ENCODE peak calls at places on chromosomes 12 and 14, in eight cellular contexts. W is K562, D is IMR-90, T is HCT116, U is A549, O is GM12878, F is HepG2, Y is H1. H is an unnamed sample.

GRCh38 chr12:107042801-107043200 is 50.5 kb downstream of the CRY1 start:
- DNase-seq in W (no peak), D (no peak), T (no peak), U (no peak), O (no peak), F (no peak), Y (no peak), H (no peak)

GRCh38 chr14:89681086-89682018 is 264.3 kb upstream of the FOXN3 start:
- DNase-seq in W (no peak), D (no peak), T (no peak), U (no peak), O (peak; percentile 73), F (no peak), Y (no peak), H (no peak)

GRCh38 chr14:77641534-77642341 is 25.3 kb upstream of the SPTLC2 start:
- DNase-seq in W (no peak), D (peak; percentile 47), T (no peak), U (peak; percentile 27), O (peak; percentile 16), F (no peak), Y (no peak), H (no peak)

GRCh38 chr12:16609140-16609539 is 3.2 kb upstream of the LMO3 start:
- DNase-seq in W (no peak), D (no peak), T (no peak), U (no peak), O (no peak), F (no peak), Y (no peak), H (no peak)

GRCh38 chr14:34403646-34404045 is 58.4 kb downstream of the SPTSSA start:
- DNase-seq in W (no peak), D (no peak), T (no peak), U (no peak), O (no peak), F (no peak), Y (no peak), H (no peak)

GRCh38 chr14:78606111-78606510 is 435.9 kb downstream of the NRXN3 start:
- DNase-seq in W (no peak), D (peak; percentile 75), T (no peak), U (no peak), O (no peak), F (no peak), Y (no peak), H (no peak)

GRCh38 chr12:66767454-66768002 is 88.7 kb upstream of the GRIP1 start:
- DNase-seq in W (no peak), D (no peak), T (no peak), U (no peak), O (no peak), F (no peak), Y (no peak), H (no peak)

GRCh38 chr12:41536813-41537490 is 348.8 kb downstream of the PDZRN4 start:
- DNase-seq in W (no peak), D (no peak), T (no peak), U (no peak), O (no peak), F (no peak), Y (no peak), H (no peak)

GRCh38 chr14:84825481-84825880 is 704.5 kb upstream of the FLRT2 start:
- DNase-seq in W (no peak), D (peak; percentile 13), T (no peak), U (no peak), O (no peak), F (no peak), Y (no peak), H (no peak)

GRCh38 chr14:77111021-77111420 is 13.0 kb downstream of the CIPC start:
- DNase-seq in W (no peak), D (no peak), T (no peak), U (no peak), O (no peak), F (no peak), Y (peak; percentile 59), H (no peak)

GRCh38 chr14:35992816-35993511 is 166.8 kb downstream of the BRMS1L start:
- DNase-seq in W (no peak), D (no peak), T (no peak), U (no peak), O (no peak), F (no peak), Y (no peak), H (no peak)

GRCh38 chr12:92721130-92721529 is 18.3 kb downstream of the PLEKHG7 start:
- DNase-seq in W (no peak), D (peak; percentile 33), T (no peak), U (no peak), O (no peak), F (no peak), Y (no peak), H (no peak)

GRCh38 chr12:53098354-53098981 is 1.0 kb downstream of the IGFBP6 start:
- DNase-seq in W (peak; percentile 62), D (peak; percentile 82), T (peak; percentile 41), U (peak; percentile 74), O (no peak), F (no peak), Y (no peak), H (no peak)

GRCh38 chr14:62894736-62895135 is 150.5 kb downstream of the KCNH5 start:
- DNase-seq in W (no peak), D (no peak), T (no peak), U (no peak), O (no peak), F (no peak), Y (no peak), H (no peak)

GRCh38 chr12:108640802-108641445 is 7.2 kb upstream of the SELPLG start:
- DNase-seq in W (peak; percentile 93), D (peak; percentile 59), T (no peak), U (no peak), O (no peak), F (no peak), Y (no peak), H (peak; percentile 58)

GRCh38 chr12:55142896-55143870 is 17.0 kb downstream of the OR9K2 start:
- DNase-seq in W (peak; percentile 72), D (peak; percentile 38), T (peak; percentile 41), U (peak; percentile 67), O (no peak), F (peak; percentile 40), Y (peak; percentile 5), H (peak; percentile 18)

GRCh38 chr12:52992699-52993557 is 13.3 kb upstream of the EIF4B start:
- DNase-seq in W (peak; percentile 75), D (peak; percentile 60), T (peak; percentile 80), U (peak; percentile 92), O (no peak), F (peak; percentile 99), Y (no peak), H (no peak)

GRCh38 chr12:120835657-120836056 is 68.5 kb downstream of the SPPL3 start:
- DNase-seq in W (no peak), D (no peak), T (no peak), U (no peak), O (no peak), F (no peak), Y (no peak), H (no peak)

GRCh38 chr14:32711103-32711680 is 227.5 kb upstream of the NPAS3 start:
- DNase-seq in W (peak; percentile 28), D (peak; percentile 14), T (peak; percentile 6), U (peak; percentile 32), O (no peak), F (peak; percentile 62), Y (no peak), H (peak; percentile 29)

GRCh38 chr12:71896171-71896570 is 42.5 kb upstream of the TPH2 start:
- DNase-seq in W (no peak), D (no peak), T (no peak), U (no peak), O (no peak), F (no peak), Y (no peak), H (no peak)

GRCh38 chr12:102816816-102817434 is 100.1 kb downstream of the PAH start:
- DNase-seq in W (peak; percentile 37), D (peak; percentile 29), T (peak; percentile 18), U (peak; percentile 50), O (no peak), F (peak; percentile 24), Y (no peak), H (peak; percentile 31)

GRCh38 chr12:69345077-69345476 is 3.1 kb upstream of the LYZ start:
- DNase-seq in W (no peak), D (no peak), T (no peak), U (no peak), O (no peak), F (no peak), Y (no peak), H (no peak)

GRCh38 chr14:80100681-80101080 is 110.6 kb downstream of the DIO2 start:
- DNase-seq in W (no peak), D (no peak), T (no peak), U (no peak), O (no peak), F (no peak), Y (no peak), H (no peak)

DNA sequence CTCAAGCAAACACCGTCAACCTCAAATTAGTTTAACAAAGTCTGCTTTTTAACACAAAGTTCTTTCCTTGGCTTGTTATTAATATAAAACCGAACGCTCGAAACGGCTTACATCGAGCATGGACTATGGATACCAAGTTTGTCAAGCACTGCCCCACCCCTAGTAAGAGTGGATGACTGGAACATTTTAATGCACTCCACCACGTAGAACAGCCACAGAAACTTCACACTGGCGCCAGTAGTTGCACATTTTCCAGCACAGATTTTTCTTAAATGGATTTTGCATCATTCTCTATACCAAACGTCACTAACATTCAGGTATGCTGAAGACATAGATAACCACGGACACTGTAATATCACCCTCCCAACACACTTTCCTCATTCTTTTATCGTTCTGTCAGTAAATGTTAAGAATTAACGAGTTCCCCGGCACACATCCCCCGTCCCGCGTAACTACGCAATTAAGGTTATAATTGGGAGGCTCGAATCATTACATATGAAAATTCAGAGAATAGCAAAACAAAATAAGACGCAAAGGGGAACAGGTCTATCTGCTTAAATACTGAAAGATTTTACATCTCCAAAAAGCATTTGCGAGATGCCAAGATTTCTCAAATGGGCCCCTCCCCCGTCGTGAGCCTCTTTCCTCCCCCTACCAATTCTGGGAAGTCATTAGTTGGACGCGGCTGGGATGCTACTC is 990 bp downstream of the FERMT2 start:
- DNase-seq in W (no peak), D (peak; percentile 46), T (no peak), U (peak; percentile 48), O (no peak), F (peak; percentile 44), Y (no peak), H (peak; percentile 36)
- TF ChIP-seq RAD21 in W (no peak), D (peak; percentile 9), T (no peak), U (no peak), O (no peak), F (peak; percentile 14), Y (no peak), H (peak; percentile 9)

GRCh38 chr12:96047151-96047620 is 11.8 kb upstream of the LTA4H start:
- DNase-seq in W (no peak), D (no peak), T (no peak), U (no peak), O (no peak), F (no peak), Y (no peak), H (no peak)
- TF ChIP-seq RAD21 in W (no peak), D (no peak), T (no peak), U (no peak), O (no peak), F (no peak), Y (no peak), H (no peak)

GRCh38 chr12:89319111-89319510 is 33.2 kb downstream of the DUSP6 start:
- DNase-seq in W (no peak), D (no peak), T (no peak), U (no peak), O (no peak), F (no peak), Y (no peak), H (no peak)
- TF ChIP-seq RAD21 in W (no peak), D (no peak), T (no peak), U (no peak), O (no peak), F (no peak), Y (no peak), H (no peak)

GRCh38 chr12:45685680-45686079 is 43.8 kb upstream of the ARID2 start:
- DNase-seq in W (no peak), D (no peak), T (no peak), U (no peak), O (no peak), F (no peak), Y (no peak), H (no peak)
- TF ChIP-seq RAD21 in W (no peak), D (no peak), T (no peak), U (no peak), O (no peak), F (no peak), Y (no peak), H (no peak)